ENCODE peak calls at places on chromosomes 7 and 10, in nine cellular contexts. One of them, this sample, is unnamed.

GRCh38 chr10:17453377-17454091 is 861 bp downstream of the ST8SIA6 start:
- DNase-seq in posterior cingulate gyrus: no peak
- DNase-seq in type B pancreatic cell: peak
- DNase-seq in activated CD4-positive, alpha-beta T cell treated with anti-CD3 and anti-CD28 coated beads for 48 hours: peak
- DNase-seq in HuH-7: peak
- DNase-seq in CD8-positive, alpha-beta T cell: peak
- DNase-seq in HT1080: peak
- DNase-seq in NCI-H69: peak
- DNase-seq in GM20000: peak
- DNase-seq in this sample: no peak

GRCh38 chr7:112744818-112745217 is 45.4 kb downstream of the TMEM168 start:
- DNase-seq in HuH-7: no peak
- DNase-seq in NCI-H69: no peak
- DNase-seq in HT1080: no peak
- DNase-seq in posterior cingulate gyrus: no peak
- DNase-seq in GM20000: no peak
- DNase-seq in activated CD4-positive, alpha-beta T cell treated with anti-CD3 and anti-CD28 coated beads for 48 hours: no peak
- DNase-seq in CD8-positive, alpha-beta T cell: no peak
- DNase-seq in type B pancreatic cell: no peak
- DNase-seq in this sample: no peak

GRCh38 chr7:11358637-11359036 is 385.0 kb downstream of the PHF14 start:
- DNase-seq in activated CD4-positive, alpha-beta T cell treated with anti-CD3 and anti-CD28 coated beads for 48 hours: no peak
- DNase-seq in type B pancreatic cell: no peak
- DNase-seq in CD8-positive, alpha-beta T cell: no peak
- DNase-seq in NCI-H69: no peak
- DNase-seq in GM20000: no peak
- DNase-seq in posterior cingulate gyrus: no peak
- DNase-seq in HT1080: no peak
- DNase-seq in HuH-7: no peak
- DNase-seq in this sample: no peak

GRCh38 chr7:84393776-84394175 is 199.2 kb upstream of the SEMA3A start:
- DNase-seq in HuH-7: no peak
- DNase-seq in HT1080: no peak
- DNase-seq in posterior cingulate gyrus: no peak
- DNase-seq in type B pancreatic cell: no peak
- DNase-seq in activated CD4-positive, alpha-beta T cell treated with anti-CD3 and anti-CD28 coated beads for 48 hours: no peak
- DNase-seq in CD8-positive, alpha-beta T cell: no peak
- DNase-seq in NCI-H69: no peak
- DNase-seq in GM20000: no peak
- DNase-seq in this sample: no peak

GRCh38 chr10:96440257-96441125 is 73.2 kb downstream of the TLL2 start:
- DNase-seq in CD8-positive, alpha-beta T cell: no peak
- DNase-seq in type B pancreatic cell: no peak
- DNase-seq in GM20000: no peak
- DNase-seq in HuH-7: no peak
- DNase-seq in activated CD4-positive, alpha-beta T cell treated with anti-CD3 and anti-CD28 coated beads for 48 hours: no peak
- DNase-seq in NCI-H69: no peak
- DNase-seq in HT1080: no peak
- DNase-seq in posterior cingulate gyrus: no peak
- DNase-seq in this sample: no peak

GRCh38 chr10:5419466-5420094 is 7.2 kb downstream of the NET1 start:
- DNase-seq in GM20000: no peak
- DNase-seq in activated CD4-positive, alpha-beta T cell treated with anti-CD3 and anti-CD28 coated beads for 48 hours: no peak
- DNase-seq in posterior cingulate gyrus: no peak
- DNase-seq in NCI-H69: no peak
- DNase-seq in CD8-positive, alpha-beta T cell: no peak
- DNase-seq in HT1080: no peak
- DNase-seq in type B pancreatic cell: no peak
- DNase-seq in HuH-7: no peak
- DNase-seq in this sample: no peak

GRCh38 chr7:18165176-18165575 is 137.5 kb upstream of the PRPS1L1 start:
- DNase-seq in GM20000: no peak
- DNase-seq in HT1080: no peak
- DNase-seq in type B pancreatic cell: no peak
- DNase-seq in CD8-positive, alpha-beta T cell: no peak
- DNase-seq in HuH-7: no peak
- DNase-seq in posterior cingulate gyrus: no peak
- DNase-seq in NCI-H69: no peak
- DNase-seq in activated CD4-positive, alpha-beta T cell treated with anti-CD3 and anti-CD28 coated beads for 48 hours: no peak
- DNase-seq in this sample: no peak

GRCh38 chr7:13980474-13980873 is 9.0 kb downstream of the ETV1 start:
- DNase-seq in GM20000: no peak
- DNase-seq in activated CD4-positive, alpha-beta T cell treated with anti-CD3 and anti-CD28 coated beads for 48 hours: no peak
- DNase-seq in HT1080: no peak
- DNase-seq in posterior cingulate gyrus: no peak
- DNase-seq in type B pancreatic cell: no peak
- DNase-seq in HuH-7: no peak
- DNase-seq in CD8-positive, alpha-beta T cell: no peak
- DNase-seq in NCI-H69: no peak
- DNase-seq in this sample: no peak

GRCh38 chr7:87628780-87629569 is 777 bp downstream of the RUNDC3B start:
- DNase-seq in NCI-H69: peak
- DNase-seq in CD8-positive, alpha-beta T cell: peak
- DNase-seq in type B pancreatic cell: no peak
- DNase-seq in posterior cingulate gyrus: peak
- DNase-seq in activated CD4-positive, alpha-beta T cell treated with anti-CD3 and anti-CD28 coated beads for 48 hours: peak
- DNase-seq in GM20000: peak
- DNase-seq in HuH-7: peak
- DNase-seq in HT1080: no peak
- DNase-seq in this sample: peak

GRCh38 chr10:43156590-43157340 is 18.5 kb downstream of the CSGALNACT2 start:
- DNase-seq in GM20000: no peak
- DNase-seq in type B pancreatic cell: no peak
- DNase-seq in activated CD4-positive, alpha-beta T cell treated with anti-CD3 and anti-CD28 coated beads for 48 hours: no peak
- DNase-seq in CD8-positive, alpha-beta T cell: no peak
- DNase-seq in HuH-7: no peak
- DNase-seq in posterior cingulate gyrus: no peak
- DNase-seq in HT1080: no peak
- DNase-seq in NCI-H69: no peak
- DNase-seq in this sample: no peak

GRCh38 chr10:43409385-43410109 is 561 bp upstream of the HNRNPF start:
- DNase-seq in NCI-H69: peak
- DNase-seq in type B pancreatic cell: no peak
- DNase-seq in HuH-7: no peak
- DNase-seq in CD8-positive, alpha-beta T cell: peak
- DNase-seq in posterior cingulate gyrus: peak
- DNase-seq in GM20000: no peak
- DNase-seq in HT1080: no peak
- DNase-seq in activated CD4-positive, alpha-beta T cell treated with anti-CD3 and anti-CD28 coated beads for 48 hours: peak
- DNase-seq in this sample: no peak

GRCh38 chr7:91348686-91349085 is 84.5 kb downstream of the FZD1 start:
- DNase-seq in type B pancreatic cell: no peak
- DNase-seq in activated CD4-positive, alpha-beta T cell treated with anti-CD3 and anti-CD28 coated beads for 48 hours: no peak
- DNase-seq in HuH-7: no peak
- DNase-seq in GM20000: no peak
- DNase-seq in posterior cingulate gyrus: no peak
- DNase-seq in CD8-positive, alpha-beta T cell: no peak
- DNase-seq in NCI-H69: no peak
- DNase-seq in HT1080: peak
- DNase-seq in this sample: no peak

GRCh38 chr7:5421626-5422323 is 1.9 kb downstream of the TNRC18 start:
- DNase-seq in activated CD4-positive, alpha-beta T cell treated with anti-CD3 and anti-CD28 coated beads for 48 hours: no peak
- DNase-seq in GM20000: peak
- DNase-seq in type B pancreatic cell: no peak
- DNase-seq in HT1080: peak
- DNase-seq in CD8-positive, alpha-beta T cell: no peak
- DNase-seq in HuH-7: peak
- DNase-seq in NCI-H69: peak
- DNase-seq in posterior cingulate gyrus: peak
- DNase-seq in this sample: no peak

GRCh38 chr10:12780634-12781601 is 220.6 kb downstream of the CCDC3 start:
- DNase-seq in HT1080: no peak
- DNase-seq in activated CD4-positive, alpha-beta T cell treated with anti-CD3 and anti-CD28 coated beads for 48 hours: peak
- DNase-seq in NCI-H69: no peak
- DNase-seq in HuH-7: no peak
- DNase-seq in GM20000: no peak
- DNase-seq in posterior cingulate gyrus: peak
- DNase-seq in CD8-positive, alpha-beta T cell: no peak
- DNase-seq in type B pancreatic cell: no peak
- DNase-seq in this sample: no peak

This sample was measured in hypothalamus.